ENCODE peak calls at places on chromosomes 5 and 9, in seven cellular contexts. H is ovary, P is uterus, J is HCT116, F is heart left ventricle, L is sigmoid colon, W is suprapubic skin. U is an unnamed sample.

GRCh38 chr5:171429543-171429910 is 10.1 kb downstream of the FGF18 start:
- DNase-seq in P (no peak), J (no peak), F (no peak), H (no peak), L (peak), W (peak), U (no peak)

GRCh38 chr5:93607367-93608258 is 24.6 kb downstream of the NR2F1 start:
- DNase-seq in P (no peak), H (no peak), J (no peak), W (no peak), L (no peak), F (no peak), U (no peak)

GRCh38 chr5:135608361-135608760 is 29.6 kb upstream of the CXCL14 start:
- DNase-seq in L (no peak), F (no peak), W (peak), J (no peak), H (no peak), P (no peak), U (no peak)

GRCh38 chr9:85528607-85529006 is 213.1 kb downstream of the AGTPBP1 start:
- DNase-seq in F (no peak), W (no peak), L (no peak), P (no peak), H (no peak), J (no peak), U (no peak)

GRCh38 chr5:171307843-171308452 is 1.1 kb upstream of the TLX3 start:
- DNase-seq in F (no peak), J (no peak), H (no peak), P (no peak), L (no peak), W (peak), U (no peak)

GRCh38 chr5:91296691-91297143 is 86.4 kb downstream of the ARRDC3 start:
- DNase-seq in H (no peak), L (peak), W (peak), J (no peak), P (no peak), F (peak), U (peak)

GRCh38 chr5:115260248-115260647 is 2.4 kb downstream of the PGGT1B start:
- DNase-seq in P (no peak), L (no peak), W (no peak), H (no peak), F (no peak), J (no peak), U (no peak)

GRCh38 chr9:114852050-114852594 is 46.3 kb upstream of the TNFSF15 start:
- DNase-seq in L (no peak), P (peak), J (no peak), H (no peak), F (no peak), W (no peak), U (no peak)

GRCh38 chr9:129763235-129763917 is 10.5 kb upstream of the PTGES start:
- DNase-seq in P (peak), L (peak), F (no peak), W (no peak), H (peak), J (no peak), U (no peak)

GRCh38 chr9:33249983-33250382 is 10.0 kb downstream of the SPINK4 start:
- DNase-seq in F (no peak), H (no peak), J (no peak), W (peak), P (no peak), L (no peak), U (no peak)

GRCh38 chr5:136639616-136640015 is 274.3 kb upstream of the TRPC7 start:
- DNase-seq in W (no peak), P (no peak), J (no peak), H (no peak), F (no peak), L (no peak), U (no peak)

GRCh38 chr5:44951371-44951770 is 142.6 kb downstream of the MRPS30 start:
- DNase-seq in H (no peak), J (no peak), F (no peak), W (no peak), L (no peak), P (no peak), U (no peak)

GRCh38 chr5:135141303-135142268 is 107.6 kb upstream of the PITX1 start:
- DNase-seq in L (no peak), W (peak), J (peak), F (no peak), H (no peak), P (no peak), U (no peak)

GRCh38 chr5:81420039-81420667 is 26.2 kb upstream of the ACOT12 start:
- DNase-seq in J (peak), F (no peak), L (no peak), W (no peak), P (no peak), H (no peak), U (no peak)

GRCh38 chr9:87898151-87898550 is 15.5 kb downstream of the SPATA31E1 start:
- DNase-seq in F (no peak), L (no peak), J (no peak), W (no peak), H (no peak), P (no peak), U (no peak)

GRCh38 chr9:660227-660626 is 181.3 kb upstream of the DMRT1 start:
- DNase-seq in P (no peak), W (no peak), J (no peak), F (no peak), H (no peak), L (no peak), U (no peak)

DNA sequence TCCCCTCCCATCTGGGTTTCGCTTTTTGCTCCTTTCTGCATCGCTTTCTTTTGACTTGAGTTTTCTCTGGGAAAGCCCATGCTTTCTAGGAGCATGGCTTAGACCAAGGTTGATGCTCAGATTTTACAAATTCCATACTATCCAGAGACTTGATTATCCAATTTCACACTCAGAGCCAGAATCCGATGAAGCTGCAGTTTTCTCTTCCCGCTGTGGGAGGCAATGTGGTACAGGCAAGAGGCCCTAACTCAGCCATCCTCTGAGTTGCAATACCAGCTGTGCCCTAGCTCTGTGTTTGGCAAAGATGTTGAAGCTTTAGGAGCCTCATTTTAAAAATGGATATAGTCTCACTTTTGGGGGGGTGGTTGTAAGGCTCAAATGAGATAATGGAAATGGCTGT is 85.1 kb downstream of the BRINP1 start:
- DNase-seq in J (no peak), F (no peak), L (no peak), H (no peak), W (no peak), P (no peak), U (no peak)
- TF ChIP-seq CTCF in J (no peak), F (no peak), L (no peak), H (no peak), W (no peak), P (no peak), U (no peak)

GRCh38 chr5:54313311-54314270 is 3.2 kb upstream of the ARL15 start:
- DNase-seq in J (no peak), F (no peak), L (no peak), P (no peak), W (no peak), H (no peak), U (no peak)
- TF ChIP-seq POLR2A in J (no peak), F (no peak), L (no peak), P (no peak), W (no peak), H (no peak), U (no peak)

DNA sequence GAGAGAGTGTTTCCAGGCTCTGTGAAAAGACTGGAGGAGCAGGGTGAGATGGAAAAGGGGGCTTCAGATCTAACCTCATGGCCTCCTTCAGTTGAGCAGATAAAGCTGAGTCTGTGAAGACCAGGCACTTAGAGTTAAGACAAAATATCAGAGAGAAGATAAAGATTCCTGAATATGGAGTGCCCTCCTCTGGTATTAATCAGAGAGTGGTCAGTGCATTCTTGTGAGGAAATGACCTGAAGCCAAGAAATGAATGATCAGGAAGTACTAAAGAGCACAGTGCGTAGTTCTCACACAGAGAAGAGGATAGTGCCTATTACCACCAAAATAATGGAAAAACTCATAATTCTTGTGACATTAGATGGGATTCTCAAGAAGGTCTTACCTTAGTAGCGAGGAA is 1417.0 kb upstream of the ACO1 start:
- DNase-seq in P (no peak), W (no peak), F (no peak), J (peak), H (no peak), L (no peak), U (no peak)
- TF ChIP-seq CTCF in P (no peak), W (no peak), F (no peak), J (no peak), H (no peak), L (no peak), U (no peak)

DNA sequence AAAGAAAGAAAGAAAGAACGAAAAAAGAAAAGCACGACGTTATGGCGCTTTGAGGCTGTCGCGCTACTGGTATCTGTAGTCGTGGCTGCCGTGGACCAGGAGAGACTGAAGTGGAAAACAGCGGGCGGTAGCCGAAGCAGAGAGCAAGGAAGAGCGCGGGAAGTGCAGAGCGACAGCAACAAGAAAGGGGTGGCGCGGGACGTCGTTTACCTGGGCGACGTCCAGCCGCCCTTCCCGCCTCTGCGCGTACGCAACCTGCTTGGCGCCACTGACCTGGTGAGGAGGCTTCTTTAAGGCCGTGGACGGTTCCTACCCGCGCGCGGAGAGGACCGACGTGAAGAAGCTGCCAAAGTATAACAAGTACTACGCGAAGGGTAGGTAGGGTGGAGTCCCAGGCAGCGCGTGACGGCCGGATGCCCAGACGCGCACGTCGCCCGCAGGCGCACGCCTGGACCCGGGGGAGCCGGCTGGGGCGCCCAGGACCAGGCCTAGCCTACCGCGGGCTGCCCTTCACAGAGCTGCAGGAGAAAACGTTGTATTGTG is 15.4 kb downstream of the CCL28 start:
- DNase-seq in J (no peak), L (peak), W (peak), H (peak), P (peak), F (no peak), U (peak)
- TF ChIP-seq POLR2A in J (no peak), L (no peak), W (no peak), H (no peak), P (no peak), F (no peak), U (no peak)

DNA sequence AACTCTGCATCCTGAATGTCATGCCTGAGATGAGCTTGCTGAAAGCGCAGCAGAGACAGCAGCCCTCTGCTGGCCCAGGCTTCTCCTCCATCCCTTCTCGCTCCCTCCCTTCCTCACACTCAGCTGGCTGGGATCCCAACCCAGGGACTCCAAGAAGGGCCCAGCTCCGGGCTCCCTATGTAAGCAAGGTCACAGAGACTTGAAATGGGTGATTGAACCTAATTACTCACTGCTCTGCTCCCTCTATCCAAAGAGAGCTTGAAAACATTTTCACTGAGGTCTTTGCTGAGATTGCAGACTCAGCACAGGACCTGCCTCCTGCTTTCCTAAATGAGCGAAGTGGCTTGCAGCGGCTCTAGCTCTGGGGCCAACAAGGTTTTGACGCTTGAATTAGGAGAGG is 42.8 kb downstream of the RAPGEF1 start:
- DNase-seq in F (peak), J (no peak), W (no peak), P (peak), L (peak), H (peak), U (no peak)
- TF ChIP-seq CTCF in F (no peak), J (no peak), W (no peak), P (peak), L (no peak), H (no peak), U (no peak)

GRCh38 chr5:36744678-36745659 is 131.6 kb upstream of the NIPBL start:
- DNase-seq in J (peak), P (peak), L (peak), W (peak), F (peak), H (peak), U (peak)
- TF ChIP-seq POLR2A in J (no peak), P (peak), L (no peak), W (no peak), F (no peak), H (no peak), U (no peak)

GRCh38 chr5:169273451-169273850 is 27.5 kb downstream of the SLIT3 start:
- DNase-seq in P (no peak), F (no peak), J (no peak), W (no peak), L (no peak), H (no peak), U (no peak)
- TF ChIP-seq CTCF in P (no peak), F (no peak), J (no peak), W (no peak), L (no peak), H (no peak), U (no peak)

GRCh38 chr5:33102551-33102950 is 338.2 kb upstream of the TARS1 start:
- DNase-seq in J (no peak), H (no peak), W (no peak), P (no peak), F (no peak), L (no peak), U (no peak)
- TF ChIP-seq POLR2A in J (no peak), H (no peak), W (no peak), P (no peak), F (no peak), L (no peak), U (no peak)

GRCh38 chr5:140076788-140077187 is 33.7 kb upstream of the NRG2 start:
- DNase-seq in W (no peak), J (no peak), L (no peak), H (no peak), F (no peak), P (no peak), U (no peak)

GRCh38 chr5:140072812-140073211 is 29.7 kb upstream of the NRG2 start:
- DNase-seq in P (no peak), W (no peak), H (no peak), J (no peak), L (no peak), F (no peak), U (no peak)

GRCh38 chr5:140076142-140076541 is 33.0 kb upstream of the NRG2 start:
- DNase-seq in L (no peak), P (no peak), J (no peak), H (no peak), F (no peak), W (no peak), U (no peak)

GRCh38 chr5:140073296-140073695 is 30.2 kb upstream of the NRG2 start:
- DNase-seq in W (no peak), J (no peak), H (no peak), P (no peak), F (no peak), L (no peak), U (no peak)

DNA sequence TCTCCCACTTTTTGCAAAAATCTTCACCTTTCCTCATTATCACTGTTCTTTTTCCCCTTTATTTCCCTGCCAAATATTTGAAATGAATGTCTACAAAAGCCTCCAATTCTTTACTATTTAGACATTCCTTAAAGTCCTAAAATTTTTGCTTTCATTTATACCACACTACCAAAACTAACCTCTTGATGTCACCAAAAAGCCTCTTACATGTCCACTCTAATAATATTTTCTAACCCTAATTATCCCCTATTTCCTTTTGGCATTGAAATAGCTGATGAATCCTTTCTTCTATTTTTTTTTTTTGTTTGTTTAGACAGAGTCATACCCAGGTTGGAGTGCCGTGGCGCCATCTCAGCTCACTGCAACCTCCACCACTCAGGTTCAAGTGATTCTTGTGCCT is 32.3 kb upstream of the NRG2 start:
- DNase-seq in L (no peak), W (no peak), J (no peak), F (no peak), H (no peak), P (no peak), U (no peak)
- TF ChIP-seq CTCF in L (no peak), W (peak), J (no peak), F (no peak), H (no peak), P (no peak), U (no peak)